ENCODE peak calls at places on chromosomes 1 and 21, in six cellular contexts. J is cardiac muscle cell, C is esophagus squamous epithelium, Q is psoas muscle, H is ovary, Y is K562. A is an unnamed sample.
A peak's percentile ranks its signal among the peaks of the same experiment; 100 is the strongest.

GRCh38 chr21:35083246-35083645 is 34.1 kb upstream of the RUNX1 start:
- DNase-seq in J (no peak), C (no peak), Q (no peak), H (no peak), Y (no peak), A (no peak)

GRCh38 chr1:116232989-116233514 is 121.9 kb downstream of the MAB21L3 start:
- DNase-seq in J (peak; percentile 32), C (no peak), Q (no peak), H (no peak), Y (no peak), A (no peak)

GRCh38 chr1:239260779-239261286 is 125.5 kb upstream of the CHRM3 start:
- DNase-seq in J (no peak), C (no peak), Q (no peak), H (no peak), Y (no peak), A (no peak)

GRCh38 chr1:18734001-18734400 is 103.4 kb downstream of the PAX7 start:
- DNase-seq in J (no peak), C (no peak), Q (no peak), H (no peak), Y (no peak), A (no peak)

GRCh38 chr1:42490237-42490636 is 27.2 kb downstream of the CCDC30 start:
- DNase-seq in J (no peak), C (no peak), Q (no peak), H (no peak), Y (no peak), A (no peak)

GRCh38 chr1:56376188-56376984 is 203.0 kb downstream of the PLPP3 start:
- DNase-seq in J (no peak), C (no peak), Q (peak; percentile 71), H (peak; percentile 48), Y (no peak), A (peak; percentile 7)

GRCh38 chr1:205921559-205921887 is 21.7 kb downstream of the SLC26A9 start:
- DNase-seq in J (no peak), C (no peak), Q (no peak), H (no peak), Y (no peak), A (no peak)

GRCh38 chr21:43361493-43362296 is 65.2 kb downstream of the SIK1 start:
- DNase-seq in J (no peak), C (no peak), Q (peak; percentile 61), H (no peak), Y (no peak), A (no peak)

GRCh38 chr1:212030936-212031528 is 4.3 kb downstream of the INTS7 start:
- DNase-seq in J (no peak), C (no peak), Q (no peak), H (no peak), Y (peak; percentile 24), A (peak; percentile 51)

GRCh38 chr1:208387908-208388756 is 143.9 kb upstream of the PLXNA2 start:
- DNase-seq in J (no peak), C (no peak), Q (no peak), H (no peak), Y (no peak), A (no peak)

GRCh38 chr1:69921501-69921900 is 283.9 kb downstream of the LRRC40 start:
- DNase-seq in J (no peak), C (no peak), Q (no peak), H (no peak), Y (no peak), A (no peak)

GRCh38 chr1:67404212-67404620 is 26.0 kb downstream of the SERBP1 start:
- DNase-seq in J (no peak), C (no peak), Q (no peak), H (no peak), Y (no peak), A (no peak)

GRCh38 chr1:18580087-18580486 is 50.6 kb upstream of the PAX7 start:
- DNase-seq in J (no peak), C (no peak), Q (no peak), H (no peak), Y (no peak), A (no peak)

GRCh38 chr1:24373044-24373443 is 40.5 kb downstream of the STPG1 start:
- DNase-seq in J (no peak), C (no peak), Q (no peak), H (no peak), Y (no peak), A (no peak)

GRCh38 chr1:204127597-204128242 is 24.1 kb downstream of the ETNK2 start:
- DNase-seq in J (peak; percentile 85), C (no peak), Q (peak; percentile 61), H (peak; percentile 72), Y (peak; percentile 60), A (no peak)

GRCh38 chr1:52402860-52403240 is 1.4 kb downstream of the ORC1 start:
- DNase-seq in J (no peak), C (no peak), Q (no peak), H (no peak), Y (no peak), A (peak; percentile 19)

GRCh38 chr1:37765937-37766664 is 1.2 kb upstream of the EPHA10 start:
- DNase-seq in J (no peak), C (no peak), Q (no peak), H (no peak), Y (peak; percentile 56), A (no peak)

GRCh38 chr1:55153031-55153430 is 62.1 kb downstream of the USP24 start:
- DNase-seq in J (no peak), C (no peak), Q (no peak), H (no peak), Y (no peak), A (no peak)
- H3K36me3 ChIP-seq in J (peaks cover 40% of the 10 kb centered on the region), C (peaks cover 93% of the 10 kb centered on the region), Q (peaks cover 5% of the 10 kb centered on the region), H (no peaks in the 10 kb centered on the region), Y (peaks cover 78% of the 10 kb centered on the region), A (no peaks in the 10 kb centered on the region)

GRCh38 chr1:153536618-153537375 is 1.0 kb upstream of the S100A6 start:
- DNase-seq in J (no peak), C (no peak), Q (no peak), H (peak; percentile 47), Y (peak; percentile 6), A (no peak)
- H3K4me3 ChIP-seq in J (peak overlapping the region; percentile 17), C (peak overlapping the region; percentile 75), Q (peak overlapping the region; percentile 77), H (peak overlapping the region; percentile 56), Y (no peak overlapping the region), A (no peak overlapping the region)

DNA sequence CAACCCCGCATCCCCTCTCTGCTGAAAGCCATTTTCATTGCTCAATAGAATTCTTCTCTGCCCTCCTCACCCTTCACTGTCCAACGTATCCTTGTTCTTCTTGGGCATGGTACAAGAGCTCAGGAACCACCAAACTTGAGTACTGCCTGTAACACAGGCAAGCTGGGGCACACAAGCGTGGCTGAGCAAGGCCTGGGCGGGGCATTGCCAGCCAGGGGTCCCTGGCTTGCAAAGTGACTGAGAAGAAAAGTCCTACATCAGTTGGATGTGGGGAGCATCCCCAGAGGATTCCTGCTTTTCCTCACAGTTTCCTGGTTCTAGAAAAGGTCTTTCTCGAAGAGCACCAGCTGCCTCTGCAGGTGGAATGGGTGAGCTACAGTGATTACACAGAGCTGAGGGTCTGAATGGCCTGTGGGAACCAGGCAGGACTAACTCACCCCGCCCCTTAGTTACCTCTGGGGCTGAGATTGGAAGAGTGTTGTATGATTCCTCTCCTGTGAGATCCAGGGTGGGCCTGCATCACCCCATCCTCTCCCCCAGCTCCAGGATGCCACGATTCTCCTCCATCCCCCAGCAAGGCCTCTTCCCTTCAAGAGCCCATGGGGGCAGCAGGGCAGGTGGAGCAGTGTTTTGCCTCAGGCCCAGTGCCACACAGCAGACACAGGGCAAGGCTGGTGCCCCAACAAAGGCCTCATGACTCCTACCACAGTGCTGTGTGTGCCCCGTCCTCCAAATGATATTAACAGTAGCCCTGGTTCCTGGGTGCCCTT is 121.9 kb downstream of the MATN1 start:
- DNase-seq in J (no peak), C (no peak), Q (no peak), H (no peak), Y (no peak), A (no peak)
- TF ChIP-seq CTCF in J (peak; percentile 3), C (no peak), Q (no peak), H (no peak), Y (peak; percentile 17), A (no peak)

GRCh38 chr1:244435562-244436205 is 16.0 kb downstream of the ADSS2 start:
- DNase-seq in J (no peak), C (no peak), Q (no peak), H (no peak), Y (no peak), A (no peak)
- H3K36me3 ChIP-seq in J (peaks cover 18% of the 10 kb centered on the region), C (peaks cover 63% of the 10 kb centered on the region), Q (peaks cover 2% of the 10 kb centered on the region), H (no peaks in the 10 kb centered on the region), Y (peaks cover 64% of the 10 kb centered on the region), A (no peaks in the 10 kb centered on the region)

DNA sequence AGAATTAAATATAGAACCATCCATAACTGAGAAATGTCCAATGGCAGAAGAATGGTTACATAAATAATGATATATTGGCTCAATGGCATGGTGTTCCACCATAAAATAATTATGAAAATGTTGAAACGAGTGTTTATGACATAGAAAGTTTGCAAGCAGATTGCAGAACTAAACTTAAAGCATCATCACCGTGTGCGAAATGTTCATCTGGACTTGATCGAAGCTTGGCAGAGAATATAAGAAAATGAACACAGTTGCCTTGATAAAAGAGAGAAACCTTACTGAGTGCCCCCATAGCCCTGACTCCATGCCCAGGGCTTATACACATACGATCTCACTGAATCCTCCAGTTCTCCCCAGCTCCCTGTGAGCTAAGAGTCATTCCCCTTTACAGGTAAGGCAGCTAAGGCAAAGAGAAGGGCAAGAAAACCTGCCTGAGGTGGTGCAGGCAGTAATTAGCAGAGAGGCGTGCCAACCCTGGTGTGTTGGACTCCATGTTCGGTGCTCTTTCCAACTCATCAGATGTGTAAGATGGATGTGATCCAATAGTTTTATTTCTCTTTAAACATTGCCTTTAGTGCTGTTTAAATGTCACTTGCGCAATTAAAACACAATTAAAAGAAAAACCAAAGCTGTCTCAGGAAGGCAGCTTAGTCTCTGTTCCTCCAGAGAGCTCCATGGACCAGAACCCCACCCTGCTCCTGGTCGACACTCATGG is 21.8 kb upstream of the SPOCD1 start:
- DNase-seq in J (no peak), C (no peak), Q (no peak), H (no peak), Y (no peak), A (no peak)
- H3K4me3 ChIP-seq in J (no peak overlapping the region), C (no peak overlapping the region), Q (no peak overlapping the region), H (no peak overlapping the region), Y (no peak overlapping the region), A (no peak overlapping the region)

A was measured in kidney epithelial cell.